ENCODE peak calls at places on chromosomes 1 and 21, in seven cellular contexts. G, Y, L, Q, E, C and P are unnamed samples.

GRCh38 chr21:46667735-46668380 is 32.4 kb downstream of the PRMT2 start:
- DNase-seq in L (no peak), G (peak), E (no peak), Q (no peak), Y (no peak), C (no peak), P (no peak)

GRCh38 chr1:53319296-53320101 is 8.4 kb downstream of the LRP8 start:
- DNase-seq in E (no peak), Y (no peak), Q (no peak), G (no peak), L (no peak), C (no peak), P (no peak)

GRCh38 chr1:28087614-28088167 is 719 bp downstream of the EYA3 start:
- DNase-seq in E (no peak), Q (no peak), C (no peak), L (peak), G (peak), Y (no peak), P (peak)

GRCh38 chr1:180916771-180917170 is 4.1 kb downstream of the KIAA1614 start:
- DNase-seq in G (no peak), E (no peak), Y (no peak), Q (no peak), L (no peak), C (no peak), P (no peak)

GRCh38 chr1:100034465-100034864 is 64.7 kb downstream of the SLC35A3 start:
- DNase-seq in L (no peak), C (no peak), G (peak), Q (peak), E (no peak), Y (no peak), P (no peak)

GRCh38 chr1:95067069-95067468 is 5.7 kb downstream of the ALG14 start:
- DNase-seq in E (no peak), C (no peak), L (no peak), Y (no peak), Q (no peak), G (no peak), P (peak)

GRCh38 chr1:228097333-228098081 is 5.6 kb downstream of the C1orf35 start:
- DNase-seq in E (no peak), Q (no peak), L (no peak), Y (no peak), G (no peak), C (no peak), P (peak)

GRCh38 chr1:219317762-219318353 is 144.2 kb downstream of the LYPLAL1 start:
- DNase-seq in L (no peak), Q (no peak), G (no peak), E (no peak), C (no peak), Y (no peak), P (no peak)

GRCh38 chr1:161962094-161962887 is 61.4 kb downstream of the OLFML2B start:
- DNase-seq in C (peak), Y (no peak), L (no peak), E (no peak), Q (no peak), G (peak), P (peak)

GRCh38 chr21:14383596-14384210 is 757 bp upstream of the HSPA13 start:
- DNase-seq in L (no peak), Y (no peak), Q (no peak), E (no peak), C (peak), G (peak), P (peak)
- TF ChIP-seq POLR2A in L (no peak), Y (no peak), Q (no peak), E (no peak), C (no peak), G (no peak), P (no peak)

DNA sequence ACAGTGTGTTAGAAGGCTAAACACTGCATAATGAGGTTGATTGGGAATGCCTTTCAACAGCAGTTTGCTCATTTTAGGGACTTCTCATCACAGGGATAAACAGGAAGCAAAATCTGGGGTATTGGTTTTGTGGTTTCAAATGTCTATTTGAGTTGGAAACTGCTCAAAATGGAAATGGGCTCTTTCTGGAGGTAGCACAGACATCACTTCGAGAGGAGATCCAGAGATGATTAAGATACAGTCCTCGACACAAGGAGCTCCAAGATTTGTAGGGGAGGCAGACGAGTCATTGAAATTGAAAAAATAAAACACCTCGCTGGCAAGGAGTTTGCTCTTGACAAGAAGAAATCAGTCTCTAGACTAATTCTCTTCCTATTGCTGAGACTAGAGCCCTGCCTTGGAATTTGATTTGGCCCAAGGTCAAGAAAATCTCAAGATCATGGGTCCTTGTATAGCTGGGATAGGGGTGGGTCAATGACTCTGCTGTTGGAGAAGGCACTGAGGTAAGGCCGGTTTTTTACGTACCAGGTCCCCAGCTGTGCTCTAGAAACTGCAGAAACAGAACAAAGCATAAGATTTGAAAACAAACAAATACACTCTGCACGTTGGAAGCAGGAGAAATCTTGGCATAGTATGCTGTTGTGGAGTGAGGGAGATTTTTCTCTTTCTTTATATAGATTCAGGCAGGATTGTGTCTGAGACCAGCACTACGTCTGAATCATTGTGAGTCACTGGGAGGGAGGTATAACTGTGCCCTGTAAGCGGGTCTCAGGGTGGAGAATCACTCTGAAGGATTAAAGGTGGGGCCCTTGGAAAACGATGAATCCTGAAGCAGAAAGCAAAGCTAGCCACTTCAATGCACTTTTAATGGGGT is 17.7 kb upstream of the KLHDC8A start:
- DNase-seq in L (no peak), E (no peak), C (no peak), Y (no peak), Q (peak), G (peak), P (no peak)
- H3K4me3 ChIP-seq in L (no peak), E (no peak), C (no peak), Y (no peak), Q (peak), G (no peak), P (peak)

GRCh38 chr1:1941868-1942752 is 23.0 kb upstream of the TMEM52 start:
- DNase-seq in G (no peak), E (peak), Y (no peak), L (no peak), Q (no peak), C (no peak), P (no peak)

GRCh38 chr1:1942753-1943656 is 23.9 kb upstream of the TMEM52 start:
- DNase-seq in E (peak), L (no peak), Q (no peak), C (no peak), G (no peak), Y (no peak), P (no peak)

GRCh38 chr1:1946540-1946939 is 27.5 kb upstream of the TMEM52 start:
- DNase-seq in C (no peak), Y (no peak), L (no peak), G (peak), E (peak), Q (no peak), P (peak)

GRCh38 chr1:1945782-1946393 is 26.8 kb upstream of the TMEM52 start:
- DNase-seq in E (peak), L (no peak), G (no peak), Q (no peak), Y (no peak), C (no peak), P (no peak)

GRCh38 chr1:1943834-1944570 is 24.9 kb upstream of the TMEM52 start:
- DNase-seq in Q (peak), Y (no peak), E (peak), L (peak), G (no peak), C (no peak), P (peak)
- H3K27ac ChIP-seq in Q (no peak), Y (no peak), E (no peak), L (no peak), G (no peak), C (no peak), P (no peak)

DNA sequence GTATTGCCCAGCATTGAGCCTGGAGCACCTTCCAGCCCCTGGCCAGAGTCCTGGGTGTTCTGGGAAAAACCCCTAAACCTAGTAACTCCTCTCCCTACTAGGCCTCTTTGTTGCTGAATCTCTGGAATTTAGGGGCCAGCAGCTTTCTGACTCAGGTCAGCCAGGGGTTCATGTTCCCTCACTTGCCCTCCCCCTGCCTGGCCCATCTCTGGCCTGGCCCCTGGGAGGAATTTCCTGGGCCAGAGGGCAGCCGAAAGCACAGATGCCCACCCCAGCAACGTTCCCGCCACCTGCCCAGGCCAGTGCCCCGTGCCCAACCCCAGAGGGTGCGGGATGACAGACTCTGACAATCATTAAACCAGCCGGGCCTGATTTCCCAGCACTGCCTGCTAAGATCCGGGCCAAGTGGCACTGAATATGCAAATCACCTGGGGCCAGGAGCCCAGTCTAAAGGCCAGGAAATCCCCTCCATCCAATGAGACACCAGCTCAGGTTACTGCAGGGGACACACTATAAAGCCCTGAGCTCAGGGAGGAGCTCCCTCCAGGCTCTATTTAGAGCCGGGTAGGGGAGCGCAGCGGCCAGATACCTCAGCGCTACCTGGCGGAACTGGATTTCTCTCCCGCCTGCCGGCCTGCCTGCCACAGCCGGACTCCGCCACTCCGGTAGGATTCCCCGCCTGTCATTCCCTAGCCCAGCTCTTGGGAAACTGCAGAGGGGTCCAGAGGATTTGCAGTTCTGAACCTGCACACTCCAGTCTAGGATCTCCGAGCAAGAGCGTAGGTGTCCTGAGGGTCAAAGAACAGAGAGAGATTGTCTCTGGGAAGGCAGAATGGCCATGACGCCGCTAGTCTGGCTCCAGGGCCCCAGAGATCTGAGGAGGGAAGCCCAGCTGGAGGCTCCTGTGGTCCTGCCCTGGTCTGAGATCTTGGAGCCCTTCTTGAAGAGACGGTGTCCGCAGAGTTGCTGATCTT is at the start of gene ELF3:
- DNase-seq in Y (peak), G (no peak), L (peak), E (peak), C (peak), Q (peak), P (no peak)
- TF ChIP-seq POLR2A in Y (peak), G (no peak), L (peak), E (peak), C (no peak), Q (peak), P (no peak)